ENCODE peak calls at places on chromosomes 13 and 19, in five cellular contexts. One of them, this sample, is unnamed.

GRCh38 chr19:6744381-6745288 is 5.2 kb downstream of the TRIP10 start:
- ATAC-seq in HepG2: peak
- ATAC-seq in upper lobe of left lung: peak
- ATAC-seq in GM12878: no peak
- ATAC-seq in K562: no peak
- ATAC-seq in this sample: peak

GRCh38 chr19:48806818-48807589 is 3.8 kb downstream of the BCAT2 start:
- ATAC-seq in HepG2: peak
- ATAC-seq in upper lobe of left lung: peak
- ATAC-seq in GM12878: peak
- ATAC-seq in K562: peak
- ATAC-seq in this sample: no peak

GRCh38 chr19:34241513-34242337 is 12.6 kb upstream of the GARRE1 start:
- ATAC-seq in HepG2: peak
- ATAC-seq in upper lobe of left lung: peak
- ATAC-seq in GM12878: peak
- ATAC-seq in K562: peak
- ATAC-seq in this sample: no peak

GRCh38 chr19:339262-339887 is 5.2 kb downstream of the MIER2 start:
- ATAC-seq in HepG2: no peak
- ATAC-seq in upper lobe of left lung: no peak
- ATAC-seq in GM12878: no peak
- ATAC-seq in K562: no peak
- ATAC-seq in this sample: no peak

GRCh38 chr19:18029617-18030338 is 21.8 kb downstream of the ARRDC2 start:
- ATAC-seq in HepG2: peak
- ATAC-seq in upper lobe of left lung: no peak
- ATAC-seq in GM12878: no peak
- ATAC-seq in K562: no peak
- ATAC-seq in this sample: peak

GRCh38 chr13:29934531-29935308 is 84.3 kb upstream of the UBL3 start:
- ATAC-seq in HepG2: peak
- ATAC-seq in upper lobe of left lung: no peak
- ATAC-seq in GM12878: peak
- ATAC-seq in K562: no peak
- ATAC-seq in this sample: no peak

GRCh38 chr19:52922841-52923781 is at the start of gene ZNF888:
- ATAC-seq in HepG2: peak
- ATAC-seq in upper lobe of left lung: peak
- ATAC-seq in GM12878: peak
- ATAC-seq in K562: peak
- ATAC-seq in this sample: peak

GRCh38 chr13:79663420-79663819 is 182.5 kb downstream of the NDFIP2 start:
- ATAC-seq in HepG2: no peak
- ATAC-seq in upper lobe of left lung: no peak
- ATAC-seq in GM12878: peak
- ATAC-seq in K562: no peak
- ATAC-seq in this sample: no peak

GRCh38 chr19:31223805-31224534 is 125.3 kb downstream of the TSHZ3 start:
- ATAC-seq in HepG2: no peak
- ATAC-seq in upper lobe of left lung: peak
- ATAC-seq in GM12878: no peak
- ATAC-seq in K562: no peak
- ATAC-seq in this sample: no peak

GRCh38 chr19:46206176-46206575 is 23.4 kb upstream of the IGFL1 start:
- ATAC-seq in HepG2: no peak
- ATAC-seq in upper lobe of left lung: no peak
- ATAC-seq in GM12878: no peak
- ATAC-seq in K562: no peak
- ATAC-seq in this sample: no peak

GRCh38 chr19:3041756-3042517 is 12.9 kb upstream of the TLE2 start:
- ATAC-seq in HepG2: no peak
- ATAC-seq in upper lobe of left lung: no peak
- ATAC-seq in GM12878: no peak
- ATAC-seq in K562: peak
- ATAC-seq in this sample: no peak

GRCh38 chr13:108083056-108083455 is 132.3 kb downstream of the LIG4 start:
- ATAC-seq in HepG2: no peak
- ATAC-seq in upper lobe of left lung: no peak
- ATAC-seq in GM12878: no peak
- ATAC-seq in K562: no peak
- ATAC-seq in this sample: no peak

GRCh38 chr13:32209670-32210069 is 105.5 kb downstream of the ZAR1L start:
- ATAC-seq in HepG2: no peak
- ATAC-seq in upper lobe of left lung: no peak
- ATAC-seq in GM12878: no peak
- ATAC-seq in K562: no peak
- ATAC-seq in this sample: no peak

GRCh38 chr13:23349127-23349897 is 84.2 kb downstream of the SACS start:
- ATAC-seq in HepG2: no peak
- ATAC-seq in upper lobe of left lung: peak
- ATAC-seq in GM12878: no peak
- ATAC-seq in K562: no peak
- ATAC-seq in this sample: peak

GRCh38 chr13:113849981-113850721 is 13.7 kb downstream of the GAS6 start:
- ATAC-seq in HepG2: no peak
- ATAC-seq in upper lobe of left lung: no peak
- ATAC-seq in GM12878: no peak
- ATAC-seq in K562: no peak
- ATAC-seq in this sample: no peak

GRCh38 chr19:10450853-10451609 is 30.7 kb downstream of the PDE4A start:
- ATAC-seq in HepG2: peak
- ATAC-seq in upper lobe of left lung: peak
- ATAC-seq in GM12878: peak
- ATAC-seq in K562: peak
- ATAC-seq in this sample: no peak

GRCh38 chr13:101700598-101700997 is 248.1 kb downstream of the ITGBL1 start:
- ATAC-seq in HepG2: no peak
- ATAC-seq in upper lobe of left lung: peak
- ATAC-seq in GM12878: no peak
- ATAC-seq in K562: no peak
- ATAC-seq in this sample: peak

GRCh38 chr13:101695870-101696516 is 243.5 kb downstream of the ITGBL1 start:
- ATAC-seq in HepG2: no peak
- ATAC-seq in upper lobe of left lung: peak
- ATAC-seq in GM12878: no peak
- ATAC-seq in K562: no peak
- ATAC-seq in this sample: peak

GRCh38 chr13:101703081-101703480 is 250.6 kb downstream of the ITGBL1 start:
- ATAC-seq in HepG2: no peak
- ATAC-seq in upper lobe of left lung: no peak
- ATAC-seq in GM12878: no peak
- ATAC-seq in K562: no peak
- ATAC-seq in this sample: no peak

GRCh38 chr13:101703838-101704237 is 251.4 kb downstream of the ITGBL1 start:
- ATAC-seq in HepG2: no peak
- ATAC-seq in upper lobe of left lung: no peak
- ATAC-seq in GM12878: no peak
- ATAC-seq in K562: no peak
- ATAC-seq in this sample: no peak

GRCh38 chr13:101698400-101698799 is 245.9 kb downstream of the ITGBL1 start:
- ATAC-seq in HepG2: no peak
- ATAC-seq in upper lobe of left lung: peak
- ATAC-seq in GM12878: no peak
- ATAC-seq in K562: no peak
- ATAC-seq in this sample: no peak
- TF ChIP-seq POLR2AphosphoS5 in HepG2: no peak
- TF ChIP-seq POLR2AphosphoS5 in upper lobe of left lung: no peak
- TF ChIP-seq POLR2AphosphoS5 in GM12878: no peak
- TF ChIP-seq POLR2AphosphoS5 in K562: no peak
- TF ChIP-seq POLR2AphosphoS5 in this sample: no peak

GRCh38 chr13:61180245-61180644 is 235.4 kb downstream of the PCDH20 start:
- ATAC-seq in HepG2: no peak
- ATAC-seq in upper lobe of left lung: no peak
- ATAC-seq in GM12878: no peak
- ATAC-seq in K562: no peak
- ATAC-seq in this sample: peak

GRCh38 chr13:61187471-61187870 is 228.2 kb downstream of the PCDH20 start:
- ATAC-seq in HepG2: no peak
- ATAC-seq in upper lobe of left lung: no peak
- ATAC-seq in GM12878: no peak
- ATAC-seq in K562: no peak
- ATAC-seq in this sample: no peak

GRCh38 chr13:61188057-61188456 is 227.6 kb downstream of the PCDH20 start:
- ATAC-seq in HepG2: no peak
- ATAC-seq in upper lobe of left lung: no peak
- ATAC-seq in GM12878: no peak
- ATAC-seq in K562: no peak
- ATAC-seq in this sample: no peak

GRCh38 chr13:61183670-61184069 is 232.0 kb downstream of the PCDH20 start:
- ATAC-seq in HepG2: no peak
- ATAC-seq in upper lobe of left lung: no peak
- ATAC-seq in GM12878: no peak
- ATAC-seq in K562: no peak
- ATAC-seq in this sample: no peak
- TF ChIP-seq EP300 in HepG2: no peak
- TF ChIP-seq EP300 in upper lobe of left lung: no peak
- TF ChIP-seq EP300 in GM12878: no peak
- TF ChIP-seq EP300 in K562: no peak
- TF ChIP-seq EP300 in this sample: no peak

DNA sequence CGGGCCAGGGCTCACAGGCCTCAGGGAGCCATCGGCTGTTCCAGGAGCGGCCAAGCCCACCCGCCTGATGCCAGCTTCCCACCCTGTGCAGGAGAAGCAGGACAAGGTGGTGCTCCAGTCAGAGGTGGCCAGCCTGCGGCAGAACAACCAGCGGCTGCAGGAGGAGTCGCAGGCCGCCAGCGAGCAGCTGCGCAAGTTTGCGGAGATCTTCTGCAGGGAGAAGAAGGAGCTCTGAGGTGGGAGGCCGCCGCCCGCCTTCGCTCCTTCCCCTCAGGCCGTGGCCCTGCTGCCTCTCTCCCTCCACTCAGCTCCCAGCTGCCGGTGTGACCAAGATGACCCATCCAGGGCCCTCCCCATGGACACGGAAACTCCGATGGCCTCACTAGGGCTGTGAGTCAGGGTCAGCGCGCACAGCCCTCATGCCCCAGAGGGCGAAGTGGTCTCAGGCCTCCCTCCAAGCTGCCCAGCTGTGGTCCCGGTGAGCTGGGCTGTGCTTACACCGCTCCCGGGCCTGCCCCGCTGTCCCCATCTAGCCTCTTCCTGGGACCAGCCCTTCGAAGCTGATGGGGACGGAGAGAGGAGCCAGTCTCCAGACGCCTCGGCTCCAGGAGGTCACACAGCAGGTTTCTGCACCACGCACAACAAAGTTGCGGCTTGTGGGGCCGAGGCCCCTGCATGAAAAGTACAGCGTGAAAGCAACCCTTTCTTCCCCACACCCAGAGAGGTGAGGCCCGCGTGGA is 17.8 kb downstream of the DPF1 start:
- ATAC-seq in HepG2: no peak
- ATAC-seq in upper lobe of left lung: no peak
- ATAC-seq in GM12878: no peak
- ATAC-seq in K562: no peak
- ATAC-seq in this sample: no peak
- H3K27ac ChIP-seq in HepG2: no peak
- H3K27ac ChIP-seq in upper lobe of left lung: no peak
- H3K27ac ChIP-seq in GM12878: no peak
- H3K27ac ChIP-seq in K562: no peak
- H3K27ac ChIP-seq in this sample: no peak

GRCh38 chr19:50833802-50834167 is 411 bp upstream of the KLK15 start:
- ATAC-seq in HepG2: no peak
- ATAC-seq in upper lobe of left lung: no peak
- ATAC-seq in GM12878: no peak
- ATAC-seq in K562: no peak
- ATAC-seq in this sample: no peak

GRCh38 chr19:50835103-50835784 is 1.9 kb upstream of the KLK15 start:
- ATAC-seq in HepG2: peak
- ATAC-seq in upper lobe of left lung: peak
- ATAC-seq in GM12878: peak
- ATAC-seq in K562: peak
- ATAC-seq in this sample: peak

GRCh38 chr19:50836543-50837195 is 3.3 kb upstream of the KLK15 start:
- ATAC-seq in HepG2: peak
- ATAC-seq in upper lobe of left lung: no peak
- ATAC-seq in GM12878: no peak
- ATAC-seq in K562: no peak
- ATAC-seq in this sample: no peak

GRCh38 chr19:50837300-50837699 is 3.9 kb upstream of the KLK15 start:
- ATAC-seq in HepG2: no peak
- ATAC-seq in upper lobe of left lung: no peak
- ATAC-seq in GM12878: no peak
- ATAC-seq in K562: no peak
- ATAC-seq in this sample: no peak

DNA sequence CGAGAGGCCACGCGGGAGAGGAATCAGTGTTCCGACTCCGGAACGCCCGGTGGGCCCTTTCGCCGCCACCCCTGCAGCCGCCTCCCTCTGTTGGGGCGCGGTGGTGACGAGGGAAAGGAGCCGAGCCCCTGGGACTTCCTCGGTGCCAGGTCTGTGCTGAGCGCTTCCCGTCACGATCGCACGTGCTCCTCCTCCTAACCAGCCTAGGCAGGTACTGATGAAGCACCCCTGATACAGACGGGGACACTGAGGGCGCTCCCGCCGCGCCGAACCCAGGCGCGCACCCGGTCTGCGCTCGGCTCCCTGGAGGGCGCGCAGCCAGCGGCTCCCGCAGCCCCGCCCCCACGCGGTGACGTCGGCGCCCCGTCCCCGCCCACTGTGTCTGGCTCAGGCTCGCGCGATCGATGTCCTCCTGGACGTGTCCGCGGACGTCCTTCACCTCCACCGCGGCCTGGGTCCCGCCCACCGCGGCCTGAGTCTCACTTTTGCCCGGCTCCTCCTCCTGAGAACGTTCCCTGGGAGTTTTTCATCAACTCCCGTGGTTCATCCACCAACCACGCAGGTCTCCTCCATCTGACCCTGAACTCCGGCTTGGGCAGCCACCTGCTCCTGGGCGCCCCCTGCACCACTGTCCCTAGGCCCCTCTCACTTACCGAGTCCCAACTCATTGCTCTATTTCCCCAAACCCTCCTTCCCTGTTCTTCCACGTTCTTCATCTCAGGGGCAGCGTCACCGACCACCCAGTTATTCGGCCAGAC is 2.6 kb upstream of the KLK15 start:
- ATAC-seq in HepG2: peak
- ATAC-seq in upper lobe of left lung: peak
- ATAC-seq in GM12878: peak
- ATAC-seq in K562: peak
- ATAC-seq in this sample: peak
- TF ChIP-seq POLR2AphosphoS5 in HepG2: no peak
- TF ChIP-seq POLR2AphosphoS5 in upper lobe of left lung: no peak
- TF ChIP-seq POLR2AphosphoS5 in GM12878: peak
- TF ChIP-seq POLR2AphosphoS5 in K562: no peak
- TF ChIP-seq POLR2AphosphoS5 in this sample: no peak

GRCh38 chr13:85709072-85709471 is 90.1 kb downstream of the SLITRK6 start:
- ATAC-seq in HepG2: no peak
- ATAC-seq in upper lobe of left lung: no peak
- ATAC-seq in GM12878: no peak
- ATAC-seq in K562: no peak
- ATAC-seq in this sample: no peak
- TF ChIP-seq EP300 in HepG2: no peak
- TF ChIP-seq EP300 in upper lobe of left lung: no peak
- TF ChIP-seq EP300 in GM12878: no peak
- TF ChIP-seq EP300 in K562: no peak
- TF ChIP-seq EP300 in this sample: no peak

This sample was measured in gastroesophageal sphincter.